ENCODE peak calls at places on chromosomes 7 and 10, in four cellular contexts. One of them, this sample, is unnamed.

GRCh38 chr7:102472126-102473041 is 6.3 kb downstream of the POLR2J start:
- DNase-seq in WTC11: no peak
- DNase-seq in GM12878: no peak
- DNase-seq in K562: peak
- DNase-seq in this sample: no peak

GRCh38 chr10:96831200-96831866 is 765 bp upstream of the LCOR start:
- DNase-seq in WTC11: no peak
- DNase-seq in GM12878: no peak
- DNase-seq in K562: no peak
- DNase-seq in this sample: no peak

GRCh38 chr7:521221-522070 is 1.8 kb upstream of the PDGFA start:
- DNase-seq in WTC11: peak
- DNase-seq in GM12878: no peak
- DNase-seq in K562: no peak
- DNase-seq in this sample: no peak

GRCh38 chr7:14800664-14801063 is 101.9 kb downstream of the DGKB start:
- DNase-seq in WTC11: no peak
- DNase-seq in GM12878: no peak
- DNase-seq in K562: no peak
- DNase-seq in this sample: no peak

GRCh38 chr7:2299131-2299829 is 15.0 kb downstream of the SNX8 start:
- DNase-seq in WTC11: no peak
- DNase-seq in GM12878: peak
- DNase-seq in K562: no peak
- DNase-seq in this sample: no peak

GRCh38 chr10:77355844-77356243 is 281.8 kb downstream of the KCNMA1 start:
- DNase-seq in WTC11: no peak
- DNase-seq in GM12878: no peak
- DNase-seq in K562: no peak
- DNase-seq in this sample: no peak

GRCh38 chr7:1848013-1848640 is 178.1 kb downstream of the ELFN1 start:
- DNase-seq in WTC11: peak
- DNase-seq in GM12878: no peak
- DNase-seq in K562: no peak
- DNase-seq in this sample: no peak

GRCh38 chr10:114239117-114239993 is at the start of gene VWA2:
- DNase-seq in WTC11: peak
- DNase-seq in GM12878: no peak
- DNase-seq in K562: no peak
- DNase-seq in this sample: no peak

GRCh38 chr7:13457790-13458189 is 531.7 kb downstream of the ETV1 start:
- DNase-seq in WTC11: no peak
- DNase-seq in GM12878: no peak
- DNase-seq in K562: no peak
- DNase-seq in this sample: no peak

GRCh38 chr7:100546868-100547800 is 8.1 kb downstream of the AGFG2 start:
- DNase-seq in WTC11: no peak
- DNase-seq in GM12878: no peak
- DNase-seq in K562: peak
- DNase-seq in this sample: no peak

GRCh38 chr10:23196201-23196600 is 4.1 kb downstream of the PTF1A start:
- DNase-seq in WTC11: no peak
- DNase-seq in GM12878: no peak
- DNase-seq in K562: no peak
- DNase-seq in this sample: no peak

GRCh38 chr7:117375380-117375779 is 51.9 kb downstream of the ASZ1 start:
- DNase-seq in WTC11: no peak
- DNase-seq in GM12878: no peak
- DNase-seq in K562: no peak
- DNase-seq in this sample: no peak

GRCh38 chr7:50142421-50143113 is 49.5 kb upstream of the ZPBP start:
- DNase-seq in WTC11: no peak
- DNase-seq in GM12878: peak
- DNase-seq in K562: no peak
- DNase-seq in this sample: peak

GRCh38 chr7:102916426-102916825 is 3.6 kb downstream of the LRRC17 start:
- DNase-seq in WTC11: no peak
- DNase-seq in GM12878: no peak
- DNase-seq in K562: no peak
- DNase-seq in this sample: no peak

GRCh38 chr7:38129162-38129561 is 48.9 kb upstream of the STARD3NL start:
- DNase-seq in WTC11: no peak
- DNase-seq in GM12878: no peak
- DNase-seq in K562: no peak
- DNase-seq in this sample: no peak

GRCh38 chr7:105677803-105678583 is 96.7 kb upstream of the EFCAB10 start:
- DNase-seq in WTC11: no peak
- DNase-seq in GM12878: peak
- DNase-seq in K562: no peak
- DNase-seq in this sample: no peak

GRCh38 chr7:26061340-26062239 is 90.4 kb upstream of the NFE2L3 start:
- DNase-seq in WTC11: peak
- DNase-seq in GM12878: peak
- DNase-seq in K562: peak
- DNase-seq in this sample: peak

GRCh38 chr10:50033481-50033880 is 34.3 kb upstream of the WASHC2A start:
- DNase-seq in WTC11: no peak
- DNase-seq in GM12878: no peak
- DNase-seq in K562: no peak
- DNase-seq in this sample: no peak

GRCh38 chr10:101748496-101748895 is 27.4 kb downstream of the FGF8 start:
- DNase-seq in WTC11: no peak
- DNase-seq in GM12878: no peak
- DNase-seq in K562: no peak
- DNase-seq in this sample: no peak

GRCh38 chr10:101744267-101744666 is 31.6 kb downstream of the FGF8 start:
- DNase-seq in WTC11: no peak
- DNase-seq in GM12878: no peak
- DNase-seq in K562: no peak
- DNase-seq in this sample: no peak

GRCh38 chr10:101741938-101742337 is 34.0 kb downstream of the FGF8 start:
- DNase-seq in WTC11: no peak
- DNase-seq in GM12878: no peak
- DNase-seq in K562: no peak
- DNase-seq in this sample: no peak

GRCh38 chr10:101749033-101749432 is 26.9 kb downstream of the FGF8 start:
- DNase-seq in WTC11: peak
- DNase-seq in GM12878: no peak
- DNase-seq in K562: peak
- DNase-seq in this sample: no peak

DNA sequence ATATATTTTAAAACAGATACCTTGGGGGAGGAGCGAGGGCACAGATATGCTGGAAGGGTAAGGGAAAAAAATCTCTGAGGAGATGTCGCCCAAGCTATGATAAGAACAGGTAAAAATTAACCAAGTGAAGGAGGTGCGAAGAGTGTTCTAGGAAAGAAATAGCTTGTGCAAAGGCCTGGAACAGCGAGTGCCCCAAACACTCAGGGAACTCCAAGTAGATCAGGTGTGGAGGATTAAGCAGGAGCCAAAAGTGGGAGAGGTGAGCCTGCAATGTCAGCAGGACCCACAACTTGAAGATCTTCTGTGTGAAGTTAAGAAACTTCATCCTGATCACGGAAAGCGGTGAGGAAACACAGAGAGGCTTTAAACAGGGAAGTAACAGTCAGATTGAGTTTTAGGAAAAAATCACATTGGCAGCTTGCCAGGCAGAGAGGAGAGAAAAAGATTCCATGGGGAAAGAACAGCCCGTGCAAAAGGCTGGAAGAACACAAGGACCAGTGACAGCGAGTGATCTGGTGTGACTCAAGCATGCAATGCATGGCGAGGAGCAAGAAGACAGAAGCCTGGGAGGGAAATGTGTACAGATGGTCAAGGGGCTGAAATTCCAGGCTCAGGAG is 30.7 kb downstream of the FGF8 start:
- DNase-seq in WTC11: no peak
- DNase-seq in GM12878: no peak
- DNase-seq in K562: no peak
- DNase-seq in this sample: no peak
- TF ChIP-seq CREM in WTC11: no peak
- TF ChIP-seq CREM in GM12878: no peak
- TF ChIP-seq CREM in K562: no peak
- TF ChIP-seq CREM in this sample: no peak

GRCh38 chr10:125868372-125868975 is 12.6 kb downstream of the DHX32 start:
- DNase-seq in WTC11: no peak
- DNase-seq in GM12878: no peak
- DNase-seq in K562: peak
- DNase-seq in this sample: peak
- TF ChIP-seq CREM in WTC11: no peak
- TF ChIP-seq CREM in GM12878: no peak
- TF ChIP-seq CREM in K562: no peak
- TF ChIP-seq CREM in this sample: no peak

GRCh38 chr7:27164381-27165088 is 802 bp downstream of the HOXA9 start:
- DNase-seq in WTC11: peak
- DNase-seq in GM12878: no peak
- DNase-seq in K562: no peak
- DNase-seq in this sample: no peak
- TF ChIP-seq CREM in WTC11: no peak
- TF ChIP-seq CREM in GM12878: no peak
- TF ChIP-seq CREM in K562: no peak
- TF ChIP-seq CREM in this sample: no peak

GRCh38 chr10:52383088-52383487 is 69.0 kb downstream of the DKK1 start:
- DNase-seq in WTC11: no peak
- DNase-seq in GM12878: no peak
- DNase-seq in K562: no peak
- DNase-seq in this sample: no peak
- TF ChIP-seq CREM in WTC11: no peak
- TF ChIP-seq CREM in GM12878: no peak
- TF ChIP-seq CREM in K562: no peak
- TF ChIP-seq CREM in this sample: no peak

DNA sequence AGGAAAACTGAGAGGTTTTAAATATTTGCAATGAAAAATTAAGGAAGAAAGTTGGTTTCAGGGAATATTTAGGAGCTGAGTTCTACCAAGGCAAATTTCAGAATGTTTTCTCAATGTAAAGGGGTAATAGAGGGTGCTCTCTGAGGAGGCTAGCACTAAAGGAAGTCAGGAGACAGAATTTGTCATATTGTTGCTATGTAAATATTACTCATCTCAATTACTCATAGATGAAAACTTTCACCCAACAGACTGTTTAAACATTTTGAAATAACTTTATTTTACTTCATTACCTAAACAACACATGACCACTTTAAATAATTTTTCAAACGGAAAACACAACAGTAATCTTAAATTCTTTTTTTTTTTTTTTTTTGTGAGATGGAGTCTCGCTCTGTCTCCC is 274.8 kb upstream of the NRG3 start:
- DNase-seq in WTC11: no peak
- DNase-seq in GM12878: no peak
- DNase-seq in K562: no peak
- DNase-seq in this sample: no peak
- TF ChIP-seq CREM in WTC11: no peak
- TF ChIP-seq CREM in GM12878: no peak
- TF ChIP-seq CREM in K562: no peak
- TF ChIP-seq CREM in this sample: no peak

GRCh38 chr10:90138844-90139243 is 437.5 kb downstream of the KIF20B start:
- DNase-seq in WTC11: no peak
- DNase-seq in GM12878: no peak
- DNase-seq in K562: no peak
- DNase-seq in this sample: peak
- TF ChIP-seq CREM in WTC11: no peak
- TF ChIP-seq CREM in GM12878: no peak
- TF ChIP-seq CREM in K562: no peak
- TF ChIP-seq CREM in this sample: no peak

GRCh38 chr10:74856940-74857339 is 30.5 kb downstream of the KAT6B start:
- DNase-seq in WTC11: no peak
- DNase-seq in GM12878: no peak
- DNase-seq in K562: no peak
- DNase-seq in this sample: no peak

GRCh38 chr10:74855439-74855838 is 29.0 kb downstream of the KAT6B start:
- DNase-seq in WTC11: no peak
- DNase-seq in GM12878: no peak
- DNase-seq in K562: no peak
- DNase-seq in this sample: no peak

GRCh38 chr10:74855027-74855426 is 28.6 kb downstream of the KAT6B start:
- DNase-seq in WTC11: no peak
- DNase-seq in GM12878: no peak
- DNase-seq in K562: peak
- DNase-seq in this sample: no peak

GRCh38 chr10:74859546-74859945 is 33.1 kb downstream of the KAT6B start:
- DNase-seq in WTC11: no peak
- DNase-seq in GM12878: no peak
- DNase-seq in K562: no peak
- DNase-seq in this sample: no peak

GRCh38 chr10:74857586-74857985 is 31.2 kb downstream of the KAT6B start:
- DNase-seq in WTC11: no peak
- DNase-seq in GM12878: no peak
- DNase-seq in K562: no peak
- DNase-seq in this sample: no peak
- TF ChIP-seq CREM in WTC11: no peak
- TF ChIP-seq CREM in GM12878: no peak
- TF ChIP-seq CREM in K562: no peak
- TF ChIP-seq CREM in this sample: no peak